ENCODE peak calls at places on chromosomes 1 and 21, in seven cellular contexts. N is heart right ventricle, F is left ventricle myocardium inferior, U is psoas muscle, O is tibial nerve, W is body of pancreas, L is adipocyte. Z is an unnamed sample. For H3K4me1, the result is how much of the 10 kb centered on the place peaks cover.

GRCh38 chr1:205588691-205589445 is 42.9 kb downstream of the ELK4 start:
- DNase-seq in N (no peak), F (no peak), U (no peak), O (no peak), W (no peak), L (peak), Z (no peak)

GRCh38 chr1:240831191-240831631 is 219.3 kb upstream of the GREM2 start:
- DNase-seq in N (no peak), F (no peak), U (no peak), O (no peak), W (no peak), L (peak), Z (no peak)

GRCh38 chr1:227214170-227214569 is 104.1 kb downstream of the CDC42BPA start:
- DNase-seq in N (no peak), F (no peak), U (no peak), O (no peak), W (no peak), L (no peak), Z (no peak)

GRCh38 chr1:38009088-38009840 is 3.3 kb upstream of the UTP11 start:
- DNase-seq in N (no peak), F (no peak), U (peak), O (no peak), W (no peak), L (peak), Z (no peak)

GRCh38 chr1:9852410-9853301 is 28.9 kb upstream of the CLSTN1 start:
- DNase-seq in N (no peak), F (no peak), U (no peak), O (no peak), W (no peak), L (peak), Z (no peak)

GRCh38 chr1:52595061-52595460 is 7.1 kb upstream of the GPX7 start:
- DNase-seq in N (no peak), F (no peak), U (no peak), O (no peak), W (no peak), L (no peak), Z (no peak)

GRCh38 chr1:92653605-92654381 is 131.1 kb downstream of the EVI5 start:
- DNase-seq in N (no peak), F (no peak), U (no peak), O (no peak), W (no peak), L (no peak), Z (no peak)

GRCh38 chr1:202639500-202639899 is 70.8 kb downstream of the SYT2 start:
- DNase-seq in N (no peak), F (no peak), U (no peak), O (no peak), W (no peak), L (no peak), Z (no peak)

GRCh38 chr1:19315378-19316206 is 3.5 kb downstream of the SLC66A1 start:
- DNase-seq in N (no peak), F (no peak), U (no peak), O (no peak), W (no peak), L (peak), Z (no peak)

GRCh38 chr21:43717967-43718871 is 710 bp upstream of the PDXK start:
- DNase-seq in N (no peak), F (no peak), U (peak), O (no peak), W (peak), L (no peak), Z (no peak)

GRCh38 chr1:1013922-1014617 is 773 bp downstream of the ISG15 start:
- DNase-seq in N (no peak), F (no peak), U (peak), O (no peak), W (no peak), L (no peak), Z (no peak)

GRCh38 chr21:30102881-30103280 is 63.7 kb downstream of the CLDN17 start:
- DNase-seq in N (no peak), F (no peak), U (no peak), O (no peak), W (no peak), L (no peak), Z (no peak)

GRCh38 chr1:197170538-197170937 is 24.1 kb upstream of the ASPM start:
- DNase-seq in N (no peak), F (no peak), U (no peak), O (no peak), W (no peak), L (no peak), Z (no peak)
- H3K4me1 ChIP-seq in N (under half), F (under half), U (under half), O (under half), W (under half), L (under half), Z (under half)

DNA sequence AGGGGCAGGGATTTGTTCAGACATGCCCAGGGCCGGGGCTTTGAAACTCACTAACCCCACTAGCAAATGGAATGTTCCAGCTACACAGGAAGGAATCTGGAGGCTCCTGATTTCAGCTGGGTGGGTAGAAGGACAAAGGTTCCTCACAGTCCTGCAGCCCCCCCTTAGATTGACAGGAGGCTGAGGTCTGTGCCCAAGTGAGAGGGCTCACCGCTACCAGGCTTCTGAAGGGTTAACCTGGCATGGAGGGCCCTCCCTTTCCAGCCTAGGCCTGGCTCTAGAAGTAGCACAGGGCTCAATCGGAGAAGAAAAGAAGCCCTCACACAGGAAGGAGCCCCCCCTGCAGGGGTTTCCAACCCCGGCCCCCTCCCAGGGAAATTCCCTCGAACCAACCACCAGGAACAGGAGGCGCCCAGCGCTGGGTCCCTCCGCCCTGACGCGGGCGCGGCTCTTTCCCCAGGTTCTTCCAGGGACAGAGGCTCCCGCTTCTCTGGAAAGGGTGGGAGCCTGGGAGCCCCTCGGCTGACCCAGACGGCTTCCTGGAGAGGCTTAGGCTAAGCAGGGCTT is 3.3 kb downstream of the EPHA2 start:
- DNase-seq in N (peak), F (peak), U (no peak), O (no peak), W (no peak), L (peak), Z (no peak)
- H3K4me1 ChIP-seq in N (half or more), F (half or more), U (under half), O (half or more), W (half or more), L (under half), Z (under half)

GRCh38 chr1:248375446-248375845 is at the start of gene OR2T6:
- DNase-seq in N (no peak), F (no peak), U (no peak), O (no peak), W (no peak), L (no peak), Z (no peak)
- H3K4me1 ChIP-seq in N (under half), F (under half), U (under half), O (under half), W (under half), L (under half), Z (under half)

DNA sequence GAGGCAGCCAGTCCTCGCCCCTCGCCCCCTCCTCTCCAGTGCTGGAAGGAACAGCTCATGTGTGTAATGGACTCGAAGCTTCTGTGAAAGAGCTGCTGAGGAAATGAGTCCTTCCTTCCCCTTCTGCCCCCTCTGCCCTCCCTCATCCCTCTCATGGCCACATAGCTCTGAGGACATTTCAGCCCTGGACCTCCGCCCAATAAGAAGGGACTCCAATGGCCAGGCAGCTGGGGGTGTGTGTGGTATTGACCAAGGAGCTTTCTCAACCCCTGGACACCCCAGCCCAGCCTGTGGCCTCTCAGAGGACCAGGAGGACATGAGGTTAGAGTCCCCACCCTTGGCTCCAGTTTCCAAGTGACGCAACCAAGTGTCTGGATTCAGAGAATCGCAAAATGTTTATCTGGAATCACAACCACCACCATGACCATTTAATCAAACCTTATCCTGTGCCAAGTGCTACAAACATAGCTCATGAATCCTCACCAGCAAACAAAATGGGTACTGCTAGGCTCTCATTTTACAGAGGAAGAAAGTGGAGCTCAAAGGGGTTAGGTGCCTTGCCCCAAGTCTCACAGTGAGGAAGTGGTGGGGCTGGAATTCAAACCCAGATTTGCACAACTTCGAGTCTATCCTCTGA is 47.8 kb upstream of the ECE1 start:
- DNase-seq in N (peak), F (peak), U (peak), O (peak), W (peak), L (peak), Z (peak)
- H3K4me1 ChIP-seq in N (half or more), F (half or more), U (half or more), O (half or more), W (half or more), L (half or more), Z (half or more)

DNA sequence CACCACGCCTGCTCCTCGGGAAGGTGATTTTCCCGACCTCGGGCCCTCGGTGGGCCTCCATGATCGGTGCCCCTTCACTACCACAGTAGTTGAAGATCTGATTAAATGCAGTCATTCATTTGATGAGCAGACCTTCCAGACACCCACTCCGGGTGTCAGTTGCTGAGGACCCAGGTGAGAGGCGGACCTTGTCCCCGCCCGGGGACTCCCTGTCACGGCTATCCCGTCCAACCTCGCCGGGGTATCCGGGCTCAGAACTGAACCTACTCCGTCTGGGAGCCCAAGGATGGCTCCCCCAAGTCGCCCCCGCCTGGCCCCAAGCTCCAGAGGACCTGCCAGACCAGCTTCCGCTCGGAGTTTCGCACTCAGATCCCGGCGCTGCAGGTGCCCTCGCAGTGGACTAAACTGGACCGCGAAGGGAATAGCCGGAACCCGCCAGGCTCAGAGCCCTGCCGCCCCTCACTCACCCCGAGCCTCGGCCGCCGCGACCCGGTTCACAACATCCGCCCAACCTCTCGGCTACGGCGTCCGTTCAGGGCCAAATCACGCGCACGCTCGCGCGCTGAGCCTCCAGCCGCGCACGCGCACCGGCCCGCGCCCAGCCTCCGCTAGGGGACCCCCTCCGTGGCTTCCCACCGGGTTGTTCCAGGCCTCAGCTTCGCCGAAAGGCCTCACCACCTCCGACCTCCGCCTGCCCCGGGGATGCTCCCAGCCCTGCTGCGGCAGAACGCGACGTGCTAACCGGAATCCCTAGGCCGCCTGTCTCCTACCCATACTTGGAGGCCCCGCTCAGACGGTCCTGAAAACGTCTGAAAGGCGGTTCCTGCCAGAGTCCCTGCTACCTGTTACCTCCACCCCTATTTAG is 22.3 kb downstream of the RNU1-3 start:
- DNase-seq in N (peak), F (peak), U (peak), O (peak), W (peak), L (peak), Z (peak)
- H3K4me1 ChIP-seq in N (under half), F (under half), U (half or more), O (under half), W (under half), L (under half), Z (under half)

DNA sequence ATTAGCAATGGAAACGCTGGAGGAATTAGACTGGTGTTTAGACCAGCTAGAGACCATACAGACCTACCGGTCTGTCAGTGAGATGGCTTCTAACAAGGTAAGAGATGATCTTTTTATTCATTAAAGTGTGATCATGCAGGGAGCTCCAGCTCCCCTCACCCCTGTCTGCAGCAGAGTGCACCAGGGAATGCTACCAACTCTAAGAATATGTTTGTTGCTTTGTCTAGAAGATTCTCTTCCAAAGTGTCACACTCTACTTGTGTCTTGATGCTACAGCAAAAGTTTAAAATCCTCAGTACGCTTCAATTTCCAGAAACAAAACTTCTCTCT is 201.5 kb upstream of the SGIP1 start:
- DNase-seq in N (no peak), F (no peak), U (no peak), O (no peak), W (no peak), L (no peak), Z (no peak)
- H3K4me1 ChIP-seq in N (half or more), F (half or more), U (under half), O (under half), W (under half), L (under half), Z (under half)

GRCh38 chr1:6762060-6762459 is 23.2 kb upstream of the CAMTA1 start:
- DNase-seq in N (no peak), F (no peak), U (no peak), O (no peak), W (no peak), L (no peak), Z (no peak)
- H3K4me1 ChIP-seq in N (under half), F (under half), U (under half), O (under half), W (under half), L (under half), Z (under half)

GRCh38 chr1:213986925-213987250 is 885 bp upstream of the PROX1 start:
- DNase-seq in N (no peak), F (no peak), U (no peak), O (no peak), W (no peak), L (no peak), Z (no peak)

GRCh38 chr1:213988639-213989070 is 882 bp downstream of the PROX1 start:
- DNase-seq in N (no peak), F (no peak), U (no peak), O (no peak), W (peak), L (no peak), Z (peak)

GRCh38 chr1:213986020-213986924 is 1.5 kb upstream of the PROX1 start:
- DNase-seq in N (no peak), F (no peak), U (no peak), O (no peak), W (no peak), L (peak), Z (no peak)

GRCh38 chr1:213987876-213988638 is at the start of gene PROX1:
- DNase-seq in N (peak), F (peak), U (peak), O (peak), W (peak), L (peak), Z (peak)

DNA sequence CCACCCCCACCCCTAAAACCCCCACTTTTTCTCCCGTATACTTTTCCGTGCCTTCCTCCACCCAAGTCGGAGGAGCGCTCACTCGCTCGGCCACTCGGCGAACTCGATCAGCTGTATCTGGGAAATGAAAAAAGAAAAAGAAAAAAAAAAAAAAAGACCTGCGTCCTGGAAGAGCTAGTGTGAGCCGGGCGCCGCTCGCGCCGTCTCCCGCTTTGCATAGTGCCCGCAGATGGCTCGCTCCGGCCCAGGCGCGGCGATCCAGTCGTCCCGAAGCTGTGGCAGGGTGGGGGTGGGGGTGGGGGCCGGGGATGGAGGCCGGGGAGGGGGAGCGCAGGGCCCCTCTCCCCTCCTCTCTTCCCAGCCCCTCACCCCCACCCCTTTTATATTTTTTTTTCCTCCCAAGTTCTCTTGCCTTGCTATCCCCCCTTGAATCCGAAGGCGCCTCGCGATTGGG is 324 bp upstream of the PROX1 start:
- DNase-seq in N (no peak), F (no peak), U (peak), O (no peak), W (no peak), L (no peak), Z (no peak)
- H3K4me1 ChIP-seq in N (half or more), F (half or more), U (under half), O (under half), W (under half), L (under half), Z (under half)

DNA sequence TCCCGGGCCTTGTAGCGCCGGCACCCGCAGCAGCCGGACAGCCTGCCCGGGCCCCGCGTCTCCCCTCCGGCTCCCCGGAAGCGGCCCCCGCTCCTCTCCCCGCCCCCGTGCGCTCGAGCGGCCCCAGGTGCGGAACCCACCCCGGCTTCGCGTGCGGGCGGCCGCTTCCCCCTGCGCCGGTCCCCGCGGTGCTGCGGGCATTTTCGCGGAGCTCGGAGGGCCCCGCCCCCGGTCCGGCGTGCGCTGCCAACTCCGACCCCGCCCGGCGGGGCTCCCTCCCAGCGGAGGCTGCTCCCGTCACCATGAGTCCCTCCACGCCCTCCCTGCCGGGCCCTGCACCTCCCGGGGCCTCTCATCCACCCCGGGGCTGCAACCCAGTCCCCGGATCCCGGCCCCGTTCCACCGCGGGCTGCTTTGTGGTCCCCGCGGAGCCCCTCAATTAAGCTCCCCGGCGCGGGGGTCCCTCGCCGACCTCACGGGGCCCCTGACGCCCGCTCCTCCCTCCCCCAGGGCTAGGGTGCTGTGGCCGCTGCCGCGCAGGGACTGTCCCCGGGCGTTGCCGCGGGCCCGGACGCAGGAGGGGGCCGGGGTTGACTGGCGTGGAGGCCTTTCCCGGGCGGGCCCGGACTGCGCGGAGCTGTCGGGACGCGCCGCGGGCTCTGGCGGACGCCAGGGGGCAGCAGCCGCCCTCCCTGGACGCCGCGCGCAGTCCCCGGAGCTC is 159.4 kb downstream of the RUNX1 start:
- DNase-seq in N (peak), F (peak), U (peak), O (peak), W (peak), L (peak), Z (peak)
- H3K4me1 ChIP-seq in N (under half), F (half or more), U (under half), O (under half), W (half or more), L (under half), Z (under half)